ENCODE peak calls at places on chromosomes 7 and 10, in eight cellular contexts. One of them, this sample, is unnamed. For H3K4me1, the result is how much of the 10 kb centered on the place peaks cover.

GRCh38 chr10:77859865-77860282 is 66.7 kb downstream of the DLG5 start:
- DNase-seq in breast epithelium: no peak
- DNase-seq in heart left ventricle: no peak
- DNase-seq in colonic mucosa: no peak
- DNase-seq in body of pancreas: no peak
- DNase-seq in stomach: no peak
- DNase-seq in IMR-90: no peak
- DNase-seq in SJSA1: no peak
- DNase-seq in this sample: no peak

GRCh38 chr10:111080224-111080623 is 3.4 kb downstream of the ADRA2A start:
- DNase-seq in breast epithelium: no peak
- DNase-seq in heart left ventricle: no peak
- DNase-seq in colonic mucosa: no peak
- DNase-seq in body of pancreas: no peak
- DNase-seq in stomach: no peak
- DNase-seq in IMR-90: no peak
- DNase-seq in SJSA1: no peak
- DNase-seq in this sample: no peak

GRCh38 chr7:84477786-84478405 is 283.3 kb upstream of the SEMA3A start:
- DNase-seq in breast epithelium: no peak
- DNase-seq in heart left ventricle: no peak
- DNase-seq in colonic mucosa: no peak
- DNase-seq in body of pancreas: no peak
- DNase-seq in stomach: no peak
- DNase-seq in IMR-90: no peak
- DNase-seq in SJSA1: no peak
- DNase-seq in this sample: no peak

GRCh38 chr7:44988718-44989117 is 9.9 kb upstream of the MYO1G start:
- DNase-seq in breast epithelium: no peak
- DNase-seq in heart left ventricle: no peak
- DNase-seq in colonic mucosa: no peak
- DNase-seq in body of pancreas: no peak
- DNase-seq in stomach: no peak
- DNase-seq in IMR-90: no peak
- DNase-seq in SJSA1: no peak
- DNase-seq in this sample: no peak

GRCh38 chr7:19798986-19799385 is 25.6 kb upstream of the TMEM196 start:
- DNase-seq in breast epithelium: no peak
- DNase-seq in heart left ventricle: no peak
- DNase-seq in colonic mucosa: no peak
- DNase-seq in body of pancreas: no peak
- DNase-seq in stomach: no peak
- DNase-seq in IMR-90: no peak
- DNase-seq in SJSA1: no peak
- DNase-seq in this sample: no peak

GRCh38 chr7:739455-739963 is 12.4 kb upstream of the PRKAR1B start:
- DNase-seq in breast epithelium: peak
- DNase-seq in heart left ventricle: no peak
- DNase-seq in colonic mucosa: no peak
- DNase-seq in body of pancreas: no peak
- DNase-seq in stomach: no peak
- DNase-seq in IMR-90: no peak
- DNase-seq in SJSA1: no peak
- DNase-seq in this sample: no peak

GRCh38 chr7:20280475-20281351 is 50.0 kb upstream of the ITGB8 start:
- DNase-seq in breast epithelium: no peak
- DNase-seq in heart left ventricle: no peak
- DNase-seq in colonic mucosa: no peak
- DNase-seq in body of pancreas: no peak
- DNase-seq in stomach: no peak
- DNase-seq in IMR-90: peak
- DNase-seq in SJSA1: peak
- DNase-seq in this sample: no peak

GRCh38 chr7:21550821-21551531 is 8.1 kb downstream of the DNAH11 start:
- DNase-seq in breast epithelium: no peak
- DNase-seq in heart left ventricle: no peak
- DNase-seq in colonic mucosa: no peak
- DNase-seq in body of pancreas: no peak
- DNase-seq in stomach: no peak
- DNase-seq in IMR-90: no peak
- DNase-seq in SJSA1: no peak
- DNase-seq in this sample: peak

GRCh38 chr10:93103953-93104352 is 30.3 kb downstream of the CYP26A1 start:
- DNase-seq in breast epithelium: no peak
- DNase-seq in heart left ventricle: no peak
- DNase-seq in colonic mucosa: no peak
- DNase-seq in body of pancreas: no peak
- DNase-seq in stomach: no peak
- DNase-seq in IMR-90: no peak
- DNase-seq in SJSA1: no peak
- DNase-seq in this sample: no peak

DNA sequence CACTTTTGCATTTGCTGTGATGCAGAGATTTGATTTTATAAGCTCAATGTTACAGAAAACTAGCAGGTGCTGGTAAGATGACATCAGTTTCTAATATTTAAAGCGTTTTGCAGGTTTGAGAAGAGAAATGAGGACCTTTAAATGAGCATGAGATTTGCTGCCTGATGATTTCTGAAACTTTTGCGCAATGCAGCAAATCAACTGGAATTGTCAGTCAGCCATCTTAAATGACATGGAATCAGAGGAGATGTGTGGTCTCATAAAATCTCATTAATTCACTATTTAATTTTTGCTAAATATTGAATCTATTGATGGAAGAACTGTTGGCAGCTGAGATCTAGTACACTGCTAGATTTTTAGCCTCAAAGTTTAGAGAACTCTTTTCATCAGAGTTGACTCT is 3.9 kb downstream of the RBM17 start:
- DNase-seq in breast epithelium: no peak
- DNase-seq in heart left ventricle: no peak
- DNase-seq in colonic mucosa: no peak
- DNase-seq in body of pancreas: no peak
- DNase-seq in stomach: no peak
- DNase-seq in IMR-90: no peak
- DNase-seq in SJSA1: no peak
- DNase-seq in this sample: no peak
- H3K4me1 ChIP-seq in breast epithelium: under half
- H3K4me1 ChIP-seq in heart left ventricle: half or more
- H3K4me1 ChIP-seq in colonic mucosa: under half
- H3K4me1 ChIP-seq in body of pancreas: half or more
- H3K4me1 ChIP-seq in stomach: under half
- H3K4me1 ChIP-seq in IMR-90: under half
- H3K4me1 ChIP-seq in SJSA1: under half
- H3K4me1 ChIP-seq in this sample: under half

GRCh38 chr7:74173866-74174605 is at the start of gene EIF4H:
- DNase-seq in breast epithelium: peak
- DNase-seq in heart left ventricle: peak
- DNase-seq in colonic mucosa: peak
- DNase-seq in body of pancreas: peak
- DNase-seq in stomach: peak
- DNase-seq in IMR-90: peak
- DNase-seq in SJSA1: peak
- DNase-seq in this sample: peak

GRCh38 chr7:74173491-74173865 is 678 bp upstream of the EIF4H start:
- DNase-seq in breast epithelium: no peak
- DNase-seq in heart left ventricle: no peak
- DNase-seq in colonic mucosa: no peak
- DNase-seq in body of pancreas: no peak
- DNase-seq in stomach: no peak
- DNase-seq in IMR-90: no peak
- DNase-seq in SJSA1: no peak
- DNase-seq in this sample: no peak

GRCh38 chr7:74176555-74176954 is 2.4 kb downstream of the EIF4H start:
- DNase-seq in breast epithelium: no peak
- DNase-seq in heart left ventricle: no peak
- DNase-seq in colonic mucosa: no peak
- DNase-seq in body of pancreas: no peak
- DNase-seq in stomach: no peak
- DNase-seq in IMR-90: no peak
- DNase-seq in SJSA1: no peak
- DNase-seq in this sample: no peak

GRCh38 chr7:74174606-74175082 is 488 bp downstream of the EIF4H start:
- DNase-seq in breast epithelium: no peak
- DNase-seq in heart left ventricle: peak
- DNase-seq in colonic mucosa: peak
- DNase-seq in body of pancreas: peak
- DNase-seq in stomach: peak
- DNase-seq in IMR-90: peak
- DNase-seq in SJSA1: peak
- DNase-seq in this sample: peak

DNA sequence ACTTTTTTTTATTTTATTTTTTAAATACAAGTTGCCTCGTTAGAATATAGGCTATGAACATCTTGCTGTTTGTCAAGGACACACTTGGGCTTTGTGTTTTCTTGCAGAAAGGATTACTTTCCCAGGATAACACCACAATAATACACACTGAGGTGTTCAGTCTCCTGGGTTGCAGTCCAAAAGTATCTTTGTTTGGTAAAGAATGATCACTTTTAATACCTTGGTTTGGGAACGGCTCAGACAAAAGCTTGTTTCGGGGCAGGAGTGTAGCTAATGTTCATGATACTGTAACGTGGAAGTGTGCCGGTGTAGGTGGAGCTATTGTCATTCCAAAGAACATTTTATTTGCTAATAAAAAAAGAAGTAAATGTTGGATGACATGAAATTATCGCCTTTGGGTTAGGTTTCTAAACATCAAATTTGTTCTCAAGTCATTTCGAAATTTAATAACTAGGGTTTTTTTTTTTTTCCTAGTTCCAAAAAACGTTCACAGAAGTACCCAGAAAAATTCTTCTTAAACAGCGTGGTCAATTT is 1.2 kb downstream of the EIF4H start:
- DNase-seq in breast epithelium: no peak
- DNase-seq in heart left ventricle: no peak
- DNase-seq in colonic mucosa: peak
- DNase-seq in body of pancreas: no peak
- DNase-seq in stomach: no peak
- DNase-seq in IMR-90: no peak
- DNase-seq in SJSA1: no peak
- DNase-seq in this sample: no peak
- H3K4me1 ChIP-seq in breast epithelium: under half
- H3K4me1 ChIP-seq in heart left ventricle: half or more
- H3K4me1 ChIP-seq in colonic mucosa: under half
- H3K4me1 ChIP-seq in body of pancreas: half or more
- H3K4me1 ChIP-seq in stomach: half or more
- H3K4me1 ChIP-seq in IMR-90: under half
- H3K4me1 ChIP-seq in SJSA1: under half
- H3K4me1 ChIP-seq in this sample: under half

GRCh38 chr7:149778327-149778637 is 4.9 kb upstream of the ZNF467 start:
- DNase-seq in breast epithelium: no peak
- DNase-seq in heart left ventricle: no peak
- DNase-seq in colonic mucosa: no peak
- DNase-seq in body of pancreas: no peak
- DNase-seq in stomach: no peak
- DNase-seq in IMR-90: no peak
- DNase-seq in SJSA1: no peak
- DNase-seq in this sample: no peak

GRCh38 chr7:149778696-149779501 is 5.5 kb upstream of the ZNF467 start:
- DNase-seq in breast epithelium: no peak
- DNase-seq in heart left ventricle: no peak
- DNase-seq in colonic mucosa: no peak
- DNase-seq in body of pancreas: no peak
- DNase-seq in stomach: no peak
- DNase-seq in IMR-90: no peak
- DNase-seq in SJSA1: no peak
- DNase-seq in this sample: no peak

GRCh38 chr7:149776848-149777407 is 3.5 kb upstream of the ZNF467 start:
- DNase-seq in breast epithelium: no peak
- DNase-seq in heart left ventricle: no peak
- DNase-seq in colonic mucosa: no peak
- DNase-seq in body of pancreas: no peak
- DNase-seq in stomach: no peak
- DNase-seq in IMR-90: no peak
- DNase-seq in SJSA1: no peak
- DNase-seq in this sample: no peak

GRCh38 chr7:149776305-149776704 is 2.9 kb upstream of the ZNF467 start:
- DNase-seq in breast epithelium: no peak
- DNase-seq in heart left ventricle: peak
- DNase-seq in colonic mucosa: peak
- DNase-seq in body of pancreas: peak
- DNase-seq in stomach: peak
- DNase-seq in IMR-90: peak
- DNase-seq in SJSA1: no peak
- DNase-seq in this sample: no peak

DNA sequence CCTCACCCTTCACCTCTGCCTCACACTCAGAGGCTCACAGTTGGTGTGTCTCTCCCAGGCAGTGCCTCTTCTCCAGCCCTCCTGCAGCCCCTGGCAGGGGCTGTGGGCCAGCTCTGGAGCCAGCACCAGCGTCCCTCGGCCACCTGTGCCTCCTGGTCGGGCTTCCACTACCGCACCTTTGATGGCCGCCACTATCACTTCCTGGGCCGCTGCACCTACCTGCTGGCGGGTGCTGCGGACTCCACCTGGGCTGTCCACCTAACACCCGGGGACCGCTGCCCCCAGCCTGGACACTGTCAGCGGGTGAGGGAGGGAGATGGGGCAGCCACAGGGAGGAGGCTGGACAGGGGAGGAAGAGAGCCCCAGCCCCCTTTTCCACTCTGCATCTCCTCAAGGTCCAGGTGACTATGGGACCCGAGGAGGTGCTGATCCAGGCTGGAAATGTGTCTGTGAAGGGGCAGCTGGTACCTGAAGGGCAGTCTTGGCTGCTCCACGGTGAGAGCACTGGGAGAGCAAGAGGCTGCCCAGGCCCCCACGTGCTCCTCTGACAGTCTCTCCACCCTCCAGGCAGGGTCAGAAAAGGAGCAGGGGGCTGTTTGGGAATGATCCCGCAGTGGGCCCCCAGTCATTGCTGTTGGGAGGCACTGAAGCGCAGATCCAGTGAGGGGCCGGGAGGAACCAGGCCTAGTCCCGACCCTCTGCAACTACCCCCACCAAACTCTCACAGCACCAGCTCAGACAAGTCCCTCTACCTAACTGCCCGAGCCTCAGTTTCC is 4.4 kb upstream of the ZNF467 start:
- DNase-seq in breast epithelium: no peak
- DNase-seq in heart left ventricle: no peak
- DNase-seq in colonic mucosa: no peak
- DNase-seq in body of pancreas: no peak
- DNase-seq in stomach: no peak
- DNase-seq in IMR-90: no peak
- DNase-seq in SJSA1: no peak
- DNase-seq in this sample: no peak
- H3K4me1 ChIP-seq in breast epithelium: under half
- H3K4me1 ChIP-seq in heart left ventricle: under half
- H3K4me1 ChIP-seq in colonic mucosa: under half
- H3K4me1 ChIP-seq in body of pancreas: under half
- H3K4me1 ChIP-seq in stomach: under half
- H3K4me1 ChIP-seq in IMR-90: under half
- H3K4me1 ChIP-seq in SJSA1: under half
- H3K4me1 ChIP-seq in this sample: under half

DNA sequence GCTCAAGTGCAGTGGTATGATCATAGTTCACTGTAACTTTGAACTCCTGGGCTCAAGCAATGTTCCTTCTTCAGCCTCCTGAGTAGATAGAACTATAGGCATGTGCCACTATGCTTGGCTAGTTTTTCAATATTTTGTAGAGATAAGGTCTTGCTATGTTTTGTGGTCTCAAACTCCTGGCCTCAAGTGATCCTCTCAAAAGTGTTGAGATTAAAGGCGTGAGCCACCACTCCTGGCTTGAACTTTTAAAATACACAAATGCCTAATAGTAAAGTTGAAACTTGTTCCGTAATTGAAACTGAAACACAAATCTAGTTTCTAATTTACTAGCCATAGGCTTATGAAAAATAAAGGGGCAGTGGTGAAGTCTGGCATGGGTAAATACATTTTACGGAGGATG is 65.7 kb downstream of the AP3M1 start:
- DNase-seq in breast epithelium: no peak
- DNase-seq in heart left ventricle: no peak
- DNase-seq in colonic mucosa: no peak
- DNase-seq in body of pancreas: no peak
- DNase-seq in stomach: no peak
- DNase-seq in IMR-90: no peak
- DNase-seq in SJSA1: no peak
- DNase-seq in this sample: no peak
- H3K4me1 ChIP-seq in breast epithelium: under half
- H3K4me1 ChIP-seq in heart left ventricle: under half
- H3K4me1 ChIP-seq in colonic mucosa: under half
- H3K4me1 ChIP-seq in body of pancreas: under half
- H3K4me1 ChIP-seq in stomach: under half
- H3K4me1 ChIP-seq in IMR-90: under half
- H3K4me1 ChIP-seq in SJSA1: under half
- H3K4me1 ChIP-seq in this sample: under half